ENCODE peak calls at places on chromosomes 12 and 14, in ten cellular contexts. V, I, J, D, T, Z, M, F, E and Q are unnamed samples.

GRCh38 chr14:64421166-64421565 is 33.0 kb downstream of the MTHFD1 start:
- DNase-seq in Z (peak; percentile 89), V (no peak), M (no peak), J (no peak), T (no peak), E (peak; percentile 77), I (peak; percentile 89), F (peak; percentile 89), D (no peak), Q (no peak)

GRCh38 chr12:114696443-114697245 is 12.7 kb upstream of the TBX3 start:
- DNase-seq in V (no peak), E (no peak), I (no peak), F (no peak), J (no peak), M (no peak), Z (no peak), T (no peak), D (no peak), Q (no peak)

GRCh38 chr12:7339675-7340074 is 35.8 kb downstream of the ACSM4 start:
- DNase-seq in J (no peak), T (no peak), Z (no peak), I (no peak), D (no peak), E (no peak), F (no peak), V (no peak), M (no peak), Q (no peak)

GRCh38 chr14:25150934-25151790 is 101.2 kb upstream of the STXBP6 start:
- DNase-seq in Z (peak; percentile 81), F (peak; percentile 52), E (peak; percentile 40), J (no peak), M (no peak), V (no peak), I (peak; percentile 79), D (no peak), T (no peak), Q (no peak)

GRCh38 chr12:42372154-42372791 is 46.3 kb downstream of the PPHLN1 start:
- DNase-seq in J (no peak), M (no peak), F (peak; percentile 82), D (no peak), T (no peak), I (peak; percentile 22), V (no peak), Z (peak; percentile 62), E (peak; percentile 17), Q (no peak)

GRCh38 chr14:64632056-64632455 is 72.2 kb upstream of the PLEKHG3 start:
- DNase-seq in I (peak; percentile 36), J (no peak), D (no peak), E (peak; percentile 16), F (peak; percentile 46), M (peak; percentile 22), V (no peak), Z (no peak), T (no peak), Q (no peak)

GRCh38 chr14:106802413-106803364 is 1276.3 kb downstream of the TMEM121 start:
- DNase-seq in E (no peak), Z (no peak), M (no peak), V (no peak), J (no peak), F (no peak), T (no peak), I (no peak), D (no peak), Q (no peak)

GRCh38 chr14:92481386-92481785 is 32.2 kb upstream of the RIN3 start:
- DNase-seq in Z (peak; percentile 84), F (no peak), V (no peak), J (no peak), M (no peak), I (peak; percentile 62), E (peak; percentile 30), D (no peak), T (no peak), Q (no peak)

GRCh38 chr12:101501410-101502045 is 26.4 kb downstream of the SPIC start:
- DNase-seq in Z (peak; percentile 93), D (no peak), I (no peak), E (no peak), M (no peak), J (no peak), T (no peak), F (peak; percentile 40), V (no peak), Q (no peak)

GRCh38 chr14:73741876-73742519 is 27.8 kb upstream of the PNMA1 start:
- DNase-seq in I (no peak), Z (no peak), T (peak; percentile 69), D (no peak), M (peak; percentile 70), E (no peak), V (no peak), F (no peak), J (no peak), Q (no peak)

GRCh38 chr12:93317227-93317626 is 60.5 kb upstream of the NUDT4 start:
- DNase-seq in D (no peak), M (no peak), E (no peak), J (no peak), V (no peak), F (peak; percentile 52), I (no peak), T (no peak), Z (no peak), Q (no peak)

GRCh38 chr12:116929885-116930284 is 19.1 kb downstream of the FBXW8 start:
- DNase-seq in D (no peak), I (no peak), T (no peak), M (no peak), Z (no peak), F (no peak), J (no peak), E (no peak), V (no peak), Q (no peak)

GRCh38 chr14:71235865-71236264 is 328.6 kb downstream of the PCNX1 start:
- DNase-seq in D (no peak), E (no peak), F (no peak), Z (no peak), M (peak; percentile 71), T (peak; percentile 82), J (peak; percentile 49), V (peak; percentile 82), I (peak; percentile 28), Q (no peak)

GRCh38 chr14:78758333-78758732 is 588.2 kb downstream of the NRXN3 start:
- DNase-seq in D (no peak), T (no peak), F (peak; percentile 45), I (peak; percentile 34), J (no peak), E (no peak), Z (peak; percentile 60), V (no peak), M (no peak), Q (no peak)

GRCh38 chr14:86781111-86781510 is 1211.9 kb downstream of the GALC start:
- DNase-seq in T (no peak), D (no peak), J (no peak), M (no peak), V (no peak), E (no peak), Z (no peak), F (peak; percentile 8), I (no peak), Q (no peak)
- TF ChIP-seq CTCF in T (no peak), D (no peak), J (no peak), M (no peak), V (no peak), E (no peak), Z (peak; percentile 24), F (no peak), I (peak; percentile 22), Q (peak; percentile 29)

DNA sequence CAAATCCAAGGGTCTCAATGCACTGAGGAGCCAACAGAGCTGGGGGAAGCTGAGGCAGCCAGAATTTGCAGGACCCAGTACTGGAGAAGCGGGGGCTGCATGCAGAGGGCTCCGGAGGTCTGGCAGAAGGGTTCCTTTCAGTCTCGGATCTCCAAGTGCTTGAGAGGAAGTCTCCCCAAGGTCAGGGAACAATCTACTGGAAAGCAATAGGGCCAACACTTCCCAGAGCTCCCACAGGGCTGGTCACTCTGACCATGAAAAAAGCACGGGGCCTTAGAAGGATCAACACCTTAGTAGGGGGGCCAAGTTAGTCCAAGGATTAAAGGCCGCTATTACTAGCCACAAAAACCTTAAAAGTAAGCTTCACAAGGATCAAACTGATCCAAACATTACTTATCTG is 31.7 kb downstream of the SPPL3 start:
- DNase-seq in F (no peak), D (no peak), I (no peak), T (no peak), Z (no peak), V (no peak), J (no peak), M (no peak), E (no peak), Q (no peak)
- TF ChIP-seq CTCF in F (no peak), D (no peak), I (no peak), T (no peak), Z (no peak), V (no peak), J (no peak), M (no peak), E (no peak), Q (no peak)

GRCh38 chr12:45348986-45349385 is 133.1 kb downstream of the ANO6 start:
- DNase-seq in F (no peak), D (no peak), T (no peak), E (no peak), V (no peak), Z (no peak), I (no peak), J (no peak), M (no peak), Q (no peak)
- TF ChIP-seq CTCF in F (no peak), D (no peak), T (no peak), E (no peak), V (no peak), Z (no peak), I (no peak), J (no peak), M (no peak), Q (no peak)

GRCh38 chr12:81327458-81327857 is 249.6 kb downstream of the ACSS3 start:
- DNase-seq in T (no peak), D (no peak), I (no peak), V (no peak), Z (no peak), F (no peak), M (no peak), E (no peak), J (no peak), Q (no peak)
- TF ChIP-seq CTCF in T (no peak), D (no peak), I (no peak), V (no peak), Z (no peak), F (no peak), M (no peak), E (no peak), J (no peak), Q (peak; percentile 27)

GRCh38 chr12:77720258-77720657 is 110.4 kb upstream of the NAV3 start:
- DNase-seq in V (no peak), Z (peak; percentile 28), J (no peak), F (no peak), E (no peak), I (no peak), T (no peak), D (no peak), M (no peak), Q (no peak)
- TF ChIP-seq CTCF in V (no peak), Z (peak; percentile 59), J (no peak), F (peak; percentile 38), E (peak; percentile 21), I (peak; percentile 31), T (no peak), D (no peak), M (no peak), Q (peak; percentile 47)

GRCh38 chr12:20367731-20368652 is at the start of gene PDE3A:
- DNase-seq in J (peak; percentile 28), Z (peak; percentile 86), M (peak; percentile 90), F (peak; percentile 42), E (peak; percentile 43), V (peak; percentile 81), I (peak; percentile 86), T (peak; percentile 89), D (no peak), Q (peak; percentile 93)
- TF ChIP-seq CTCF in J (peak; percentile 31), Z (peak; percentile 41), M (peak; percentile 8), F (no peak), E (no peak), V (no peak), I (peak; percentile 22), T (peak; percentile 32), D (no peak), Q (peak; percentile 60)

GRCh38 chr12:47651368-47652254 is 54.2 kb downstream of the RPAP3 start:
- DNase-seq in Z (peak; percentile 88), D (peak; percentile 59), I (peak; percentile 56), V (peak; percentile 82), E (peak; percentile 55), J (peak; percentile 69), T (peak; percentile 69), F (peak; percentile 82), M (peak; percentile 84), Q (no peak)
- TF ChIP-seq CTCF in Z (peak; percentile 78), D (no peak), I (peak; percentile 74), V (peak; percentile 51), E (peak; percentile 52), J (peak; percentile 90), T (peak; percentile 74), F (peak; percentile 71), M (peak; percentile 81), Q (peak; percentile 86)